ENCODE peak calls at places on chromosomes 11 and 22, in ten cellular contexts. T is lower lobe of right lung; A is fibroblast of lung; H is astrocyte; F is CD4-positive, alpha-beta memory T cell; U is suprapubic skin; G is psoas muscle; O is Panc1; B is PC-3; I is GM12878. C is an unnamed sample.

GRCh38 chr11:112564228-112564955 is 303.7 kb upstream of the PLET1 start:
- DNase-seq in U (no peak), T (no peak), O (no peak), F (no peak), H (peak; percentile 49), G (no peak), A (peak; percentile 59), I (no peak), B (peak; percentile 38), C (peak; percentile 7)

GRCh38 chr11:27293500-27294417 is 69.3 kb downstream of the CCDC34 start:
- DNase-seq in O (no peak), I (no peak), T (no peak), B (peak; percentile 46), F (no peak), G (no peak), U (no peak), H (peak; percentile 87), A (peak; percentile 91), C (peak; percentile 43)

GRCh38 chr11:17778352-17778751 is 43.8 kb downstream of the KCNC1 start:
- DNase-seq in T (no peak), I (no peak), B (no peak), A (no peak), F (no peak), G (no peak), H (no peak), O (no peak), U (no peak), C (no peak)

GRCh38 chr11:120404495-120404894 is 68.3 kb downstream of the ARHGEF12 start:
- DNase-seq in A (no peak), I (no peak), H (no peak), U (no peak), G (no peak), F (no peak), T (no peak), B (no peak), O (no peak), C (no peak)

GRCh38 chr22:27810566-27810965 is 9.0 kb upstream of the MN1 start:
- DNase-seq in F (no peak), T (no peak), U (no peak), G (peak; percentile 82), H (peak; percentile 69), O (no peak), I (no peak), B (peak; percentile 7), A (peak; percentile 79), C (no peak)

GRCh38 chr22:40009953-40010751 is 15.4 kb downstream of the FAM83F start:
- DNase-seq in H (no peak), A (no peak), U (no peak), G (no peak), B (no peak), O (no peak), I (no peak), T (peak; percentile 19), F (no peak), C (no peak)

GRCh38 chr11:97754976-97755375 is 1265.8 kb upstream of the CNTN5 start:
- DNase-seq in H (no peak), I (no peak), U (no peak), T (no peak), A (no peak), O (no peak), B (no peak), F (no peak), G (no peak), C (no peak)

GRCh38 chr11:33040127-33040861 is 922 bp downstream of the TCP11L1 start:
- DNase-seq in B (peak; percentile 15), U (no peak), H (peak; percentile 52), A (peak; percentile 56), F (peak; percentile 50), I (no peak), O (no peak), T (no peak), G (no peak), C (peak; percentile 32)

GRCh38 chr22:40525250-40525884 is 111.2 kb downstream of the MRTFA start:
- DNase-seq in U (no peak), A (no peak), T (peak; percentile 65), B (peak; percentile 48), O (no peak), H (no peak), G (peak; percentile 51), I (no peak), F (peak; percentile 72), C (peak; percentile 36)

GRCh38 chr11:5364214-5364613 is 12.9 kb downstream of the OR51B6 start:
- DNase-seq in B (no peak), I (no peak), U (no peak), O (no peak), A (peak; percentile 90), F (no peak), G (no peak), T (no peak), H (peak; percentile 85), C (no peak)

GRCh38 chr22:49308300-49308699 is 519.4 kb downstream of the BRD1 start:
- DNase-seq in B (no peak), T (no peak), G (no peak), A (no peak), O (no peak), F (no peak), I (no peak), H (no peak), U (peak; percentile 19), C (no peak)

GRCh38 chr11:62103141-62103540 is 20.7 kb upstream of the INCENP start:
- DNase-seq in F (no peak), A (no peak), T (no peak), U (no peak), H (no peak), O (no peak), I (no peak), B (no peak), G (no peak), C (no peak)

GRCh38 chr22:23225724-23226496 is 45.6 kb downstream of the BCR start:
- DNase-seq in U (no peak), B (peak; percentile 82), O (no peak), G (peak; percentile 71), A (peak; percentile 59), I (no peak), F (peak; percentile 55), H (peak; percentile 47), T (peak; percentile 77), C (peak; percentile 10)

DNA sequence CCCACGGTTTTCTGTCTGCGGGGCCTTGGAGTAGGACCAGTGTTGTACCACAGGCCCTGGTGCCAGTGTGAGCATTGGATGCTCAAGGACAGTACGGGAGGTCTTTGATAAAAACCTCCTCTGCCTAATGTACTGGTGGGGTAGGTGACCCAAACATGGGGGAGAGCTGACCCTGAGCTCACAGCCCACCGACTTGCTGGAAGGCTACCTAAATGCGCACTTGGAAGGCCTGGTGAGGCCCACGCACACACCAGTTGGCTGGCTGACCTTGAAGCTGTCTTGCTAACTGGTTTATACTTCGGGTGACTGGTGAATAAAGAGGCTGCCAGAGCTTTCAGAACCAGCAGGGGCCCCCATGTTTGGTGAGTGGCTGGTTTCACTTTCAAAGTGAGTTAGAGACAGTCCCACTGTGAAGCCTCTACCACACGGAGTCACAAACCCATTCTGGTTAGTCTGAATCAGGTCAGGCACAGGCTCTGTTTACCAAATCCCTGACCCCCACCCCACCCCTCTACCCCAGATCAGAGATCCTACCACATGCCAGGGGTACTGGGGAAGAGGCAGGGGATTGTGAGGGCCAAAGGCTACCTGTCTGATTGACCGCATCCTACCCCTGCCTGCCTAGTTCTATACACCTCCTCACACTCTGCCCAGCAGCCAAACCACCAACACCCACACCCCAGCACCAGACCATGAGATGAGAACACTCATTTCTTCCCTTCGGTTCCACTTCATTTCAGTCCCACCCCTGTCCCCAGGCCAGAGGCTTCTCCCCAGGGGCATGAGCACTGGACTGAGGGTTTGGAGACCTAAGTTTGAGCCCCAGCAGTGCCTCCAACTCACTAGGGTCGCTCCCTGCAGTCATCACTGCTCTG is 12.7 kb upstream of the IL2RB start:
- DNase-seq in G (no peak), I (peak; percentile 98), B (no peak), F (peak; percentile 74), T (no peak), A (no peak), H (no peak), O (no peak), U (no peak), C (peak; percentile 60)
- H3K27ac ChIP-seq in G (no peak overlapping the region), I (peak overlapping the region; percentile 99), B (no peak overlapping the region), F (peak overlapping the region; percentile 55), T (peak overlapping the region; percentile 11), A (no peak overlapping the region), H (no peak overlapping the region), O (peak overlapping the region; percentile 12), U (no peak overlapping the region), C (peak overlapping the region; percentile 79)

GRCh38 chr22:46066691-46067090 is 83.6 kb upstream of the PPARA start:
- DNase-seq in O (no peak), T (peak; percentile 25), G (no peak), F (no peak), H (peak; percentile 70), A (peak; percentile 72), B (peak; percentile 62), I (no peak), U (peak; percentile 55), C (peak; percentile 43)

GRCh38 chr22:46067159-46068111 is 82.9 kb upstream of the PPARA start:
- DNase-seq in I (no peak), H (no peak), F (no peak), G (no peak), U (no peak), B (peak; percentile 36), A (peak; percentile 56), T (peak; percentile 16), O (no peak), C (peak; percentile 15)

GRCh38 chr22:46068908-46069481 is 81.3 kb upstream of the PPARA start:
- DNase-seq in B (peak; percentile 81), O (no peak), F (no peak), G (no peak), A (peak; percentile 87), I (no peak), U (peak; percentile 66), H (peak; percentile 84), T (peak; percentile 52), C (peak; percentile 53)

GRCh38 chr22:46069518-46070214 is 80.7 kb upstream of the PPARA start:
- DNase-seq in I (no peak), O (peak; percentile 84), F (no peak), G (peak; percentile 91), B (peak; percentile 92), U (peak; percentile 81), T (peak; percentile 89), H (peak; percentile 86), A (peak; percentile 91), C (peak; percentile 93)

GRCh38 chr22:46068176-46068907 is 82.0 kb upstream of the PPARA start:
- DNase-seq in O (no peak), I (no peak), B (peak; percentile 19), G (no peak), H (no peak), A (peak; percentile 37), F (no peak), U (no peak), T (no peak), C (no peak)
- H3K4me1 ChIP-seq in O (peaks cover 19% of the 10 kb centered on the region), I (peaks cover 6% of the 10 kb centered on the region), B (peaks cover 47% of the 10 kb centered on the region), G (peaks cover 33% of the 10 kb centered on the region), H (peaks cover 55% of the 10 kb centered on the region), A (peaks cover 19% of the 10 kb centered on the region), F (peaks cover 43% of the 10 kb centered on the region), U (peaks cover 53% of the 10 kb centered on the region), T (peaks cover 61% of the 10 kb centered on the region), C (peaks cover 4% of the 10 kb centered on the region)

GRCh38 chr22:38025514-38025913 is 31.7 kb upstream of the PICK1 start:
- DNase-seq in U (no peak), G (no peak), A (no peak), T (no peak), F (no peak), H (no peak), O (no peak), B (no peak), I (no peak), C (no peak)
- H3K27ac ChIP-seq in U (peak overlapping the region; percentile 1), G (no peak overlapping the region), A (no peak overlapping the region), T (no peak overlapping the region), F (no peak overlapping the region), H (no peak overlapping the region), O (no peak overlapping the region), B (no peak overlapping the region), I (no peak overlapping the region), C (no peak overlapping the region)

GRCh38 chr11:3835752-3836151 is 5.0 kb downstream of the RHOG start:
- DNase-seq in B (no peak), T (no peak), U (no peak), F (no peak), O (no peak), I (no peak), A (no peak), H (no peak), G (no peak), C (no peak)
- H3K4me1 ChIP-seq in B (peaks cover 11% of the 10 kb centered on the region), T (peaks cover 91% of the 10 kb centered on the region), U (peaks cover 85% of the 10 kb centered on the region), F (peaks cover 85% of the 10 kb centered on the region), O (peaks cover 39% of the 10 kb centered on the region), I (peaks cover 40% of the 10 kb centered on the region), A (peaks cover 11% of the 10 kb centered on the region), H (peaks cover 19% of the 10 kb centered on the region), G (peaks cover 36% of the 10 kb centered on the region), C (peaks cover 50% of the 10 kb centered on the region)

C was measured in small intestine.